ENCODE peak calls at places on chromosomes 12 and 14, in eight cellular contexts. One of them, this sample, is unnamed.

GRCh38 chr14:24275524-24276139 is 4.2 kb upstream of the RABGGTA start:
- DNase-seq in aorta: peak; percentile 40
- DNase-seq in lung: no peak
- DNase-seq in mesendoderm: peak; percentile 23
- DNase-seq in smooth muscle cell of the brain vasculature: no peak
- DNase-seq in stimulated activated CD4-positive, alpha-beta T cell treated with anti-CD3 and anti-CD28 coated beads, Interleukin-2, amount 100 ng/mL, for 48 hours: no peak
- DNase-seq in WERI-Rb-1: peak; percentile 28
- DNase-seq in endothelial cell: no peak
- DNase-seq in this sample: no peak

GRCh38 chr12:79424109-79424721 is 266.5 kb downstream of the PAWR start:
- DNase-seq in aorta: no peak
- DNase-seq in lung: no peak
- DNase-seq in mesendoderm: peak; percentile 79
- DNase-seq in smooth muscle cell of the brain vasculature: no peak
- DNase-seq in stimulated activated CD4-positive, alpha-beta T cell treated with anti-CD3 and anti-CD28 coated beads, Interleukin-2, amount 100 ng/mL, for 48 hours: no peak
- DNase-seq in WERI-Rb-1: no peak
- DNase-seq in endothelial cell: no peak
- DNase-seq in this sample: peak; percentile 76

GRCh38 chr12:76176935-76177334 is 92.5 kb upstream of the NAP1L1 start:
- DNase-seq in aorta: no peak
- DNase-seq in lung: no peak
- DNase-seq in mesendoderm: no peak
- DNase-seq in smooth muscle cell of the brain vasculature: no peak
- DNase-seq in stimulated activated CD4-positive, alpha-beta T cell treated with anti-CD3 and anti-CD28 coated beads, Interleukin-2, amount 100 ng/mL, for 48 hours: no peak
- DNase-seq in WERI-Rb-1: no peak
- DNase-seq in endothelial cell: no peak
- DNase-seq in this sample: no peak

GRCh38 chr14:89277229-89277628 is 139.8 kb downstream of the FOXN3 start:
- DNase-seq in aorta: no peak
- DNase-seq in lung: no peak
- DNase-seq in mesendoderm: no peak
- DNase-seq in smooth muscle cell of the brain vasculature: no peak
- DNase-seq in stimulated activated CD4-positive, alpha-beta T cell treated with anti-CD3 and anti-CD28 coated beads, Interleukin-2, amount 100 ng/mL, for 48 hours: no peak
- DNase-seq in WERI-Rb-1: no peak
- DNase-seq in endothelial cell: no peak
- DNase-seq in this sample: no peak

GRCh38 chr12:94571556-94571955 is 78.8 kb downstream of the TMCC3 start:
- DNase-seq in aorta: no peak
- DNase-seq in lung: no peak
- DNase-seq in mesendoderm: no peak
- DNase-seq in smooth muscle cell of the brain vasculature: peak; percentile 68
- DNase-seq in stimulated activated CD4-positive, alpha-beta T cell treated with anti-CD3 and anti-CD28 coated beads, Interleukin-2, amount 100 ng/mL, for 48 hours: no peak
- DNase-seq in WERI-Rb-1: no peak
- DNase-seq in endothelial cell: no peak
- DNase-seq in this sample: no peak

GRCh38 chr12:113405687-113406086 is 2.0 kb upstream of the SDS start:
- DNase-seq in aorta: no peak
- DNase-seq in lung: no peak
- DNase-seq in mesendoderm: no peak
- DNase-seq in smooth muscle cell of the brain vasculature: no peak
- DNase-seq in stimulated activated CD4-positive, alpha-beta T cell treated with anti-CD3 and anti-CD28 coated beads, Interleukin-2, amount 100 ng/mL, for 48 hours: no peak
- DNase-seq in WERI-Rb-1: no peak
- DNase-seq in endothelial cell: no peak
- DNase-seq in this sample: no peak

GRCh38 chr14:96011609-96012008 is 27.6 kb upstream of the C14orf132 start:
- DNase-seq in aorta: no peak
- DNase-seq in lung: no peak
- DNase-seq in mesendoderm: no peak
- DNase-seq in smooth muscle cell of the brain vasculature: no peak
- DNase-seq in stimulated activated CD4-positive, alpha-beta T cell treated with anti-CD3 and anti-CD28 coated beads, Interleukin-2, amount 100 ng/mL, for 48 hours: no peak
- DNase-seq in WERI-Rb-1: no peak
- DNase-seq in endothelial cell: no peak
- DNase-seq in this sample: no peak

GRCh38 chr12:52454411-52455201 is 2.7 kb upstream of the KRT6B start:
- DNase-seq in aorta: no peak
- DNase-seq in lung: no peak
- DNase-seq in mesendoderm: no peak
- DNase-seq in smooth muscle cell of the brain vasculature: no peak
- DNase-seq in stimulated activated CD4-positive, alpha-beta T cell treated with anti-CD3 and anti-CD28 coated beads, Interleukin-2, amount 100 ng/mL, for 48 hours: no peak
- DNase-seq in WERI-Rb-1: no peak
- DNase-seq in endothelial cell: no peak
- DNase-seq in this sample: no peak

GRCh38 chr14:38521591-38521990 is 265.7 kb upstream of the CLEC14A start:
- DNase-seq in aorta: no peak
- DNase-seq in lung: no peak
- DNase-seq in mesendoderm: no peak
- DNase-seq in smooth muscle cell of the brain vasculature: no peak
- DNase-seq in stimulated activated CD4-positive, alpha-beta T cell treated with anti-CD3 and anti-CD28 coated beads, Interleukin-2, amount 100 ng/mL, for 48 hours: no peak
- DNase-seq in WERI-Rb-1: no peak
- DNase-seq in endothelial cell: no peak
- DNase-seq in this sample: no peak

GRCh38 chr14:59217011-59217410 is 28.5 kb downstream of the DAAM1 start:
- DNase-seq in aorta: no peak
- DNase-seq in lung: no peak
- DNase-seq in mesendoderm: no peak
- DNase-seq in smooth muscle cell of the brain vasculature: no peak
- DNase-seq in stimulated activated CD4-positive, alpha-beta T cell treated with anti-CD3 and anti-CD28 coated beads, Interleukin-2, amount 100 ng/mL, for 48 hours: no peak
- DNase-seq in WERI-Rb-1: no peak
- DNase-seq in endothelial cell: no peak
- DNase-seq in this sample: no peak

GRCh38 chr12:76591461-76591860 is 31.9 kb upstream of the OSBPL8 start:
- DNase-seq in aorta: no peak
- DNase-seq in lung: no peak
- DNase-seq in mesendoderm: no peak
- DNase-seq in smooth muscle cell of the brain vasculature: no peak
- DNase-seq in stimulated activated CD4-positive, alpha-beta T cell treated with anti-CD3 and anti-CD28 coated beads, Interleukin-2, amount 100 ng/mL, for 48 hours: no peak
- DNase-seq in WERI-Rb-1: no peak
- DNase-seq in endothelial cell: no peak
- DNase-seq in this sample: no peak

GRCh38 chr12:11763760-11764520 is 114.5 kb downstream of the ETV6 start:
- DNase-seq in aorta: no peak
- DNase-seq in lung: no peak
- DNase-seq in mesendoderm: peak; percentile 19
- DNase-seq in smooth muscle cell of the brain vasculature: no peak
- DNase-seq in stimulated activated CD4-positive, alpha-beta T cell treated with anti-CD3 and anti-CD28 coated beads, Interleukin-2, amount 100 ng/mL, for 48 hours: no peak
- DNase-seq in WERI-Rb-1: no peak
- DNase-seq in endothelial cell: no peak
- DNase-seq in this sample: no peak

GRCh38 chr12:12714276-12715001 is 2.7 kb upstream of the CDKN1B start:
- DNase-seq in aorta: no peak
- DNase-seq in lung: no peak
- DNase-seq in mesendoderm: peak; percentile 47
- DNase-seq in smooth muscle cell of the brain vasculature: no peak
- DNase-seq in stimulated activated CD4-positive, alpha-beta T cell treated with anti-CD3 and anti-CD28 coated beads, Interleukin-2, amount 100 ng/mL, for 48 hours: no peak
- DNase-seq in WERI-Rb-1: peak; percentile 48
- DNase-seq in endothelial cell: peak; percentile 16
- DNase-seq in this sample: no peak

GRCh38 chr14:50856660-50857059 is 15.2 kb upstream of the ABHD12B start:
- DNase-seq in aorta: no peak
- DNase-seq in lung: no peak
- DNase-seq in mesendoderm: no peak
- DNase-seq in smooth muscle cell of the brain vasculature: no peak
- DNase-seq in stimulated activated CD4-positive, alpha-beta T cell treated with anti-CD3 and anti-CD28 coated beads, Interleukin-2, amount 100 ng/mL, for 48 hours: no peak
- DNase-seq in WERI-Rb-1: no peak
- DNase-seq in endothelial cell: no peak
- DNase-seq in this sample: no peak

GRCh38 chr14:28742171-28742846 is 24.3 kb upstream of the FOXG1 start:
- DNase-seq in aorta: no peak
- DNase-seq in lung: no peak
- DNase-seq in mesendoderm: peak; percentile 91
- DNase-seq in smooth muscle cell of the brain vasculature: no peak
- DNase-seq in stimulated activated CD4-positive, alpha-beta T cell treated with anti-CD3 and anti-CD28 coated beads, Interleukin-2, amount 100 ng/mL, for 48 hours: no peak
- DNase-seq in WERI-Rb-1: no peak
- DNase-seq in endothelial cell: no peak
- DNase-seq in this sample: no peak